ENCODE peak calls at places on chromosomes 7 and 10, in eight cellular contexts. X is body of pancreas; B is EH; R is NCI-H2081 treated with DMSO at 0.1 percent for 48 hours; D is foreskin fibroblast; A is Kasumi-1; L is stimulated activated naive CD4-positive, alpha-beta T cell treated with Interleukin-2 at 50 U/mL for 16 hours; O is GM23248. V is an unnamed sample.

GRCh38 chr10:12194752-12195271 is 879 bp downstream of the NUDT5 start:
- DNase-seq in X (peak; percentile 35), B (peak; percentile 44), R (no peak), D (peak; percentile 34), A (peak; percentile 54), L (peak; percentile 8), O (peak; percentile 66), V (no peak)

GRCh38 chr7:3107228-3107763 is 63.6 kb upstream of the CARD11 start:
- DNase-seq in X (no peak), B (no peak), R (no peak), D (no peak), A (no peak), L (no peak), O (no peak), V (no peak)

GRCh38 chr10:88083597-88083989 is 220.2 kb downstream of the PTEN start:
- DNase-seq in X (no peak), B (no peak), R (no peak), D (no peak), A (no peak), L (no peak), O (no peak), V (no peak)

GRCh38 chr10:93806882-93807281 is 49.1 kb downstream of the LGI1 start:
- DNase-seq in X (no peak), B (peak; percentile 16), R (no peak), D (no peak), A (no peak), L (no peak), O (no peak), V (no peak)

GRCh38 chr7:132751282-132751647 is 175.0 kb upstream of the PLXNA4 start:
- DNase-seq in X (no peak), B (no peak), R (no peak), D (no peak), A (no peak), L (no peak), O (no peak), V (no peak)

GRCh38 chr7:103915958-103916357 is 73.5 kb downstream of the RELN start:
- DNase-seq in X (no peak), B (peak; percentile 54), R (no peak), D (no peak), A (no peak), L (no peak), O (peak; percentile 63), V (no peak)

GRCh38 chr10:13100349-13101294 is 659 bp downstream of the OPTN start:
- DNase-seq in X (peak; percentile 42), B (peak; percentile 47), R (no peak), D (no peak), A (no peak), L (no peak), O (peak; percentile 71), V (no peak)

GRCh38 chr7:2072042-2072441 is 160.7 kb downstream of the MAD1L1 start:
- DNase-seq in X (no peak), B (no peak), R (no peak), D (no peak), A (no peak), L (no peak), O (no peak), V (no peak)

GRCh38 chr10:104122273-104123107 is 519 bp downstream of the SFR1 start:
- DNase-seq in X (no peak), B (peak; percentile 26), R (no peak), D (no peak), A (peak; percentile 64), L (no peak), O (peak; percentile 60), V (no peak)

GRCh38 chr7:27952393-27953290 is 212.7 kb downstream of the TAX1BP1 start:
- DNase-seq in X (no peak), B (no peak), R (no peak), D (peak; percentile 57), A (no peak), L (no peak), O (peak; percentile 80), V (no peak)